ENCODE peak calls at places on chromosomes 11 and 22, in seven cellular contexts. J, I, F, H, S, C and K are unnamed samples.

GRCh38 chr22:31537019-31537535 is 40.7 kb downstream of the SFI1 start:
- DNase-seq in J (peak), I (no peak), F (no peak), H (no peak), S (no peak), C (no peak), K (no peak)

GRCh38 chr11:134126197-134126822 is 57.4 kb downstream of the JAM3 start:
- DNase-seq in J (peak), I (no peak), F (peak), H (peak), S (peak), C (no peak), K (no peak)

GRCh38 chr11:66866007-66866406 is 9.1 kb downstream of the LRFN4 start:
- DNase-seq in J (no peak), I (no peak), F (no peak), H (no peak), S (no peak), C (no peak), K (no peak)

GRCh38 chr11:44453871-44454270 is 111.6 kb upstream of the CD82 start:
- DNase-seq in J (no peak), I (no peak), F (no peak), H (no peak), S (no peak), C (no peak), K (no peak)

GRCh38 chr11:29161216-29161615 is 855.6 kb downstream of the KCNA4 start:
- DNase-seq in J (no peak), I (no peak), F (no peak), H (no peak), S (no peak), C (no peak), K (no peak)

GRCh38 chr11:74546752-74547151 is 45.6 kb upstream of the POLD3 start:
- DNase-seq in J (no peak), I (no peak), F (no peak), H (no peak), S (no peak), C (no peak), K (no peak)

GRCh38 chr22:30841264-30841663 is 127.3 kb downstream of the MORC2 start:
- DNase-seq in J (peak), I (no peak), F (no peak), H (no peak), S (no peak), C (no peak), K (no peak)

GRCh38 chr11:12116425-12117032 is 6.1 kb downstream of the MICAL2 start:
- DNase-seq in J (no peak), I (no peak), F (no peak), H (no peak), S (no peak), C (no peak), K (no peak)

GRCh38 chr22:49212466-49212865 is 615.2 kb downstream of the BRD1 start:
- DNase-seq in J (no peak), I (no peak), F (no peak), H (no peak), S (no peak), C (no peak), K (no peak)

GRCh38 chr22:27032121-27032761 is 374.9 kb downstream of the MIAT start:
- DNase-seq in J (peak), I (no peak), F (no peak), H (peak), S (no peak), C (no peak), K (no peak)

GRCh38 chr11:28757725-28758515 is 649.7 kb downstream of the METTL15 start:
- DNase-seq in J (peak), I (no peak), F (no peak), H (no peak), S (peak), C (no peak), K (no peak)

GRCh38 chr11:117837070-117837776 is 12.7 kb upstream of the FXYD2 start:
- DNase-seq in J (no peak), I (no peak), F (no peak), H (no peak), S (no peak), C (no peak), K (no peak)

GRCh38 chr11:68146704-68147474 is 25.7 kb upstream of the CHKA start:
- DNase-seq in J (peak), I (no peak), F (no peak), H (no peak), S (no peak), C (no peak), K (no peak)

GRCh38 chr11:71164186-71164585 is 88.2 kb downstream of the SHANK2 start:
- DNase-seq in J (no peak), I (no peak), F (no peak), H (no peak), S (no peak), C (no peak), K (no peak)

GRCh38 chr11:12565406-12565805 is 108.8 kb upstream of the TEAD1 start:
- DNase-seq in J (no peak), I (no peak), F (no peak), H (no peak), S (no peak), C (no peak), K (no peak)

GRCh38 chr11:44538375-44539054 is 26.9 kb upstream of the CD82 start:
- DNase-seq in J (peak), I (no peak), F (peak), H (peak), S (no peak), C (peak), K (no peak)

GRCh38 chr22:23534201-23534850 is 45.8 kb downstream of the IGLL1 start:
- DNase-seq in J (peak), I (no peak), F (no peak), H (no peak), S (no peak), C (no peak), K (no peak)

GRCh38 chr11:64545605-64546004 is 45.4 kb upstream of the SLC22A12 start:
- DNase-seq in J (peak), I (no peak), F (no peak), H (no peak), S (no peak), C (no peak), K (no peak)

GRCh38 chr11:87212891-87213290 is 175.2 kb downstream of the TMEM135 start:
- DNase-seq in J (no peak), I (no peak), F (no peak), H (no peak), S (no peak), C (no peak), K (no peak)